ENCODE peak calls at places on chromosomes 1 and 21, in four cellular contexts. One of them, this sample, is unnamed.

GRCh38 chr1:153438599-153438998 is 21.9 kb downstream of the S100A7 start:
- DNase-seq in MM.1S: no peak
- DNase-seq in SK-N-SH: no peak
- DNase-seq in thoracic aorta: no peak
- DNase-seq in this sample: no peak

GRCh38 chr1:116176306-116176789 is 65.1 kb downstream of the MAB21L3 start:
- DNase-seq in SK-N-SH: no peak
- DNase-seq in MM.1S: no peak
- DNase-seq in thoracic aorta: no peak
- DNase-seq in this sample: no peak

GRCh38 chr1:203126151-203126865 is 1.2 kb upstream of the ADORA1 start:
- DNase-seq in MM.1S: no peak
- DNase-seq in thoracic aorta: no peak
- DNase-seq in SK-N-SH: no peak
- DNase-seq in this sample: no peak

GRCh38 chr1:212637902-212638301 is 29.3 kb downstream of the ATF3 start:
- DNase-seq in MM.1S: no peak
- DNase-seq in SK-N-SH: no peak
- DNase-seq in thoracic aorta: no peak
- DNase-seq in this sample: no peak

GRCh38 chr1:11528636-11529121 is 49.7 kb downstream of the DISP3 start:
- DNase-seq in thoracic aorta: no peak
- DNase-seq in MM.1S: no peak
- DNase-seq in SK-N-SH: no peak
- DNase-seq in this sample: no peak

GRCh38 chr1:111739984-111740765 is 980 bp upstream of the INKA2 start:
- DNase-seq in thoracic aorta: no peak
- DNase-seq in MM.1S: peak; percentile 9
- DNase-seq in SK-N-SH: peak; percentile 86
- DNase-seq in this sample: no peak

GRCh38 chr1:226085675-226086074 is 23.2 kb downstream of the H3-3A start:
- DNase-seq in thoracic aorta: no peak
- DNase-seq in SK-N-SH: no peak
- DNase-seq in MM.1S: no peak
- DNase-seq in this sample: no peak

GRCh38 chr1:182962554-182963115 is 9.7 kb upstream of the SHCBP1L start:
- DNase-seq in SK-N-SH: peak; percentile 88
- DNase-seq in MM.1S: peak; percentile 95
- DNase-seq in thoracic aorta: peak; percentile 43
- DNase-seq in this sample: peak; percentile 63

GRCh38 chr1:228940931-228941330 is 205.7 kb downstream of the RHOU start:
- DNase-seq in MM.1S: no peak
- DNase-seq in thoracic aorta: no peak
- DNase-seq in SK-N-SH: no peak
- DNase-seq in this sample: no peak

GRCh38 chr1:237287876-237288517 is 246.0 kb downstream of the RYR2 start:
- DNase-seq in thoracic aorta: no peak
- DNase-seq in SK-N-SH: no peak
- DNase-seq in MM.1S: no peak
- DNase-seq in this sample: no peak

GRCh38 chr1:26197813-26198212 is 7.4 kb downstream of the CATSPER4 start:
- DNase-seq in MM.1S: no peak
- DNase-seq in thoracic aorta: no peak
- DNase-seq in SK-N-SH: no peak
- DNase-seq in this sample: no peak

GRCh38 chr1:15966956-15967344 is 9.0 kb downstream of the ZBTB17 start:
- DNase-seq in thoracic aorta: no peak
- DNase-seq in MM.1S: no peak
- DNase-seq in SK-N-SH: no peak
- DNase-seq in this sample: no peak

GRCh38 chr1:158067651-158068050 is 74.2 kb downstream of the KIRREL1 start:
- DNase-seq in MM.1S: no peak
- DNase-seq in thoracic aorta: no peak
- DNase-seq in SK-N-SH: no peak
- DNase-seq in this sample: no peak

GRCh38 chr1:1895050-1895398 is 4.1 kb upstream of the GNB1 start:
- DNase-seq in SK-N-SH: no peak
- DNase-seq in thoracic aorta: no peak
- DNase-seq in MM.1S: no peak
- DNase-seq in this sample: no peak

GRCh38 chr1:100036718-100037664 is 67.2 kb downstream of the SLC35A3 start:
- DNase-seq in thoracic aorta: no peak
- DNase-seq in MM.1S: no peak
- DNase-seq in SK-N-SH: peak; percentile 32
- DNase-seq in this sample: no peak

GRCh38 chr1:154403300-154403943 is 1.7 kb upstream of the IL6R start:
- DNase-seq in MM.1S: peak; percentile 85
- DNase-seq in SK-N-SH: no peak
- DNase-seq in thoracic aorta: no peak
- DNase-seq in this sample: no peak

GRCh38 chr1:45386219-45386618 is 46.0 kb upstream of the MUTYH start:
- DNase-seq in SK-N-SH: no peak
- DNase-seq in thoracic aorta: no peak
- DNase-seq in MM.1S: no peak
- DNase-seq in this sample: no peak

GRCh38 chr1:6343506-6344405 is 49.8 kb downstream of the ACOT7 start:
- DNase-seq in SK-N-SH: peak; percentile 83
- DNase-seq in MM.1S: peak; percentile 36
- DNase-seq in thoracic aorta: no peak
- DNase-seq in this sample: no peak

GRCh38 chr1:158951956-158952355 is 20.6 kb downstream of the PYHIN1 start:
- DNase-seq in MM.1S: peak; percentile 77
- DNase-seq in SK-N-SH: no peak
- DNase-seq in thoracic aorta: no peak
- DNase-seq in this sample: no peak

GRCh38 chr1:74392848-74393247 is 119.6 kb downstream of the LRRC53 start:
- DNase-seq in MM.1S: no peak
- DNase-seq in thoracic aorta: no peak
- DNase-seq in SK-N-SH: peak; percentile 66
- DNase-seq in this sample: no peak

GRCh38 chr1:209893751-209894150 is 44.3 kb upstream of the SYT14 start:
- DNase-seq in MM.1S: no peak
- DNase-seq in thoracic aorta: no peak
- DNase-seq in SK-N-SH: no peak
- DNase-seq in this sample: no peak

GRCh38 chr1:17189632-17190525 is 15.0 kb upstream of the PADI1 start:
- DNase-seq in SK-N-SH: no peak
- DNase-seq in thoracic aorta: no peak
- DNase-seq in MM.1S: no peak
- DNase-seq in this sample: peak; percentile 95

GRCh38 chr1:180365039-180365438 is 135.0 kb downstream of the LHX4 start:
- DNase-seq in SK-N-SH: no peak
- DNase-seq in thoracic aorta: no peak
- DNase-seq in MM.1S: peak; percentile 23
- DNase-seq in this sample: no peak

GRCh38 chr1:93905734-93906133 is 3.5 kb downstream of the GCLM start:
- DNase-seq in thoracic aorta: no peak
- DNase-seq in SK-N-SH: no peak
- DNase-seq in MM.1S: no peak
- DNase-seq in this sample: no peak

GRCh38 chr1:61050541-61051454 is 31.6 kb upstream of the NFIA start:
- DNase-seq in SK-N-SH: peak; percentile 86
- DNase-seq in thoracic aorta: no peak
- DNase-seq in MM.1S: peak; percentile 15
- DNase-seq in this sample: no peak

GRCh38 chr21:33241846-33242245 is 12.1 kb downstream of the IFNAR2 start:
- DNase-seq in SK-N-SH: no peak
- DNase-seq in thoracic aorta: no peak
- DNase-seq in MM.1S: no peak
- DNase-seq in this sample: no peak

GRCh38 chr1:228739826-228740225 is 4.5 kb downstream of the RHOU start:
- DNase-seq in MM.1S: no peak
- DNase-seq in SK-N-SH: no peak
- DNase-seq in thoracic aorta: no peak
- DNase-seq in this sample: no peak

GRCh38 chr1:228354390-228355320 is 52.0 kb downstream of the TRIM11 start:
- DNase-seq in MM.1S: no peak
- DNase-seq in SK-N-SH: no peak
- DNase-seq in thoracic aorta: no peak
- DNase-seq in this sample: no peak

GRCh38 chr1:198153804-198154203 is 3.0 kb upstream of the NEK7 start:
- DNase-seq in MM.1S: no peak
- DNase-seq in SK-N-SH: no peak
- DNase-seq in thoracic aorta: no peak
- DNase-seq in this sample: no peak

GRCh38 chr1:6041432-6042062 is 4.1 kb upstream of the KCNAB2 start:
- DNase-seq in SK-N-SH: peak; percentile 83
- DNase-seq in MM.1S: no peak
- DNase-seq in thoracic aorta: no peak
- DNase-seq in this sample: no peak

GRCh38 chr21:36730291-36731281 is 31.7 kb downstream of the SIM2 start:
- DNase-seq in SK-N-SH: no peak
- DNase-seq in MM.1S: no peak
- DNase-seq in thoracic aorta: no peak
- DNase-seq in this sample: no peak

GRCh38 chr1:154774175-154774855 is 95.8 kb downstream of the KCNN3 start:
- DNase-seq in SK-N-SH: no peak
- DNase-seq in MM.1S: no peak
- DNase-seq in thoracic aorta: no peak
- DNase-seq in this sample: no peak

GRCh38 chr1:212463565-212464270 is 31.0 kb downstream of the NENF start:
- DNase-seq in thoracic aorta: no peak
- DNase-seq in MM.1S: no peak
- DNase-seq in SK-N-SH: no peak
- DNase-seq in this sample: no peak

GRCh38 chr1:201294876-201295275 is 11.6 kb downstream of the PKP1 start:
- DNase-seq in MM.1S: no peak
- DNase-seq in SK-N-SH: no peak
- DNase-seq in thoracic aorta: no peak
- DNase-seq in this sample: no peak

GRCh38 chr1:217590598-217590997 is 40.3 kb downstream of the GPATCH2 start:
- DNase-seq in SK-N-SH: no peak
- DNase-seq in MM.1S: no peak
- DNase-seq in thoracic aorta: no peak
- DNase-seq in this sample: no peak

GRCh38 chr1:54158071-54158470 is 5.3 kb upstream of the CDCP2 start:
- DNase-seq in thoracic aorta: no peak
- DNase-seq in SK-N-SH: no peak
- DNase-seq in MM.1S: no peak
- DNase-seq in this sample: no peak

GRCh38 chr1:185972096-185972875 is 238.1 kb downstream of the HMCN1 start:
- DNase-seq in SK-N-SH: no peak
- DNase-seq in MM.1S: no peak
- DNase-seq in thoracic aorta: no peak
- DNase-seq in this sample: no peak

GRCh38 chr1:11026052-11026451 is 13.6 kb downstream of the TARDBP start:
- DNase-seq in thoracic aorta: no peak
- DNase-seq in MM.1S: no peak
- DNase-seq in SK-N-SH: no peak
- DNase-seq in this sample: no peak

DNA sequence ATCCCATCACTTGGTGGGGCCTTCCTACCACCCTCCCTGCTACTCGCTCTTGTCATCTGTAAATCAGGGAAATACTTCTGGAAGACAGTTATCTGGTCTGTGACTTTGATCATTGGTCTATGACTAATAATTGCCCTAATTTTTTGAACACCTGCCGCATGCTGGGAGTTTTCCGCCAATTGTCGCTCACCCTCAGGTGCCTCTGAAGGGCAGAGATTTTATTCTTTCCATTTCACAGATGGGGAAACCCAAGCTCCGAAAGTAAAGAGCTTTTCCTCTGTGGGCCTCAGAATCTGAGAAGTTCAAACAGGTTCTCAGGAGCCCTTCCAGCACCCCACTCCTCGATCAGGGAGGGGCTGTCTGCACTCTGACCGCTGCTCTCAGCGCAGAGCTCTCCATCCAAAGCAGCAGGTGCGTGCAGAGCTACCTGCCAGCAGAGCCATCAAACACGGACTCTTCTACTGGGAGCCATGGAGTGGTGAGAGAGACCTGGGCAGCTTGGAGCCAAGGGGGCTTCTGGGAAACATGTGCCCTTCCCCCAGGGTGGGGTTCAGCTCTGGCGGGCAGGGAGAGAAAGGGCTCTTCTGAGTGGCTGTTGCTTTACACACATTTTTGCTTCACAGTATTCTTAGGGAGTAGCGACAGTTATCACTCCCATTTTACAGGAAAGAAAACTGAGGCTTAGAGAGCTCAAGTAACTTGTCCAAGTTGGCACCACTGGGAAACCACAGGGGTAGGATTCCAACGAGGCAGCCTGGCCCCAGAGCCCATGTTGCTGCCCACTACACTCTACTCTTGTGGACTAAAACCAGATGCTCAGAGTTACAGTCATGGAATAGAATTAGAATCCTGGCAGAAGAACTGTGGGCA is 5.8 kb upstream of the RUNX3 start:
- DNase-seq in SK-N-SH: no peak
- DNase-seq in MM.1S: no peak
- DNase-seq in thoracic aorta: no peak
- DNase-seq in this sample: no peak
- H3K27me3 ChIP-seq in SK-N-SH: peaks cover 38% of the 10 kb centered on the region
- H3K27me3 ChIP-seq in MM.1S: no peaks in the 10 kb centered on the region
- H3K27me3 ChIP-seq in thoracic aorta: peaks cover 7% of the 10 kb centered on the region
- H3K27me3 ChIP-seq in this sample: peaks cover 53% of the 10 kb centered on the region

GRCh38 chr1:41868241-41868953 is 50.3 kb downstream of the HIVEP3 start:
- DNase-seq in thoracic aorta: no peak
- DNase-seq in SK-N-SH: no peak
- DNase-seq in MM.1S: peak; percentile 89
- DNase-seq in this sample: no peak
- TF ChIP-seq CTCF in thoracic aorta: no peak
- TF ChIP-seq CTCF in SK-N-SH: peak; percentile 29
- TF ChIP-seq CTCF in MM.1S: peak; percentile 81
- TF ChIP-seq CTCF in this sample: no peak

GRCh38 chr1:3137111-3138100 is 68.4 kb downstream of the PRDM16 start:
- DNase-seq in MM.1S: no peak
- DNase-seq in thoracic aorta: no peak
- DNase-seq in SK-N-SH: no peak
- DNase-seq in this sample: no peak
- H3K27me3 ChIP-seq in MM.1S: peaks cover 100% of the 10 kb centered on the region
- H3K27me3 ChIP-seq in thoracic aorta: no peaks in the 10 kb centered on the region
- H3K27me3 ChIP-seq in SK-N-SH: peaks cover 22% of the 10 kb centered on the region
- H3K27me3 ChIP-seq in this sample: peaks cover 38% of the 10 kb centered on the region

DNA sequence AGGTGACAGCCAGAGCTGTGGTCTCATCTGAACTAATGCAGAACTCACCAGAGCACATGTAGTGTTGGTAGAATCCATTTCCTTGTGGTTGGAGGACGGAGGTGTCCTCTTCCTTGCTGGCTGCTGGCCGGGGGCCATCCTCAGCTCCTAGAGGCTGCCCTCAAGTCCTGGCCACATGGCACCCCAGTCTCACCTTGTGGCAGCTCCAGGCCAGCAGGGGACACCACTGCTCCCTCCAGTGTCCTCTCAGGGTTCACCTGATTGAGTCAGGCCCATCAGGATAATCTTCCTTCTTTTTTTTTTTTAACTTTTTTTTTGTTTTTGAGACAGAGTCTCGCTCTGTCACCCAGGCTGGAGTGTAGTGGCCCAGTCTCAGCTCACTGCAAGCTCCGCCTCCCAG is 2.9 kb downstream of the KCNE1 start:
- DNase-seq in MM.1S: peak; percentile 21
- DNase-seq in SK-N-SH: no peak
- DNase-seq in thoracic aorta: no peak
- DNase-seq in this sample: no peak
- TF ChIP-seq CTCF in MM.1S: peak; percentile 49
- TF ChIP-seq CTCF in SK-N-SH: peak; percentile 30
- TF ChIP-seq CTCF in thoracic aorta: no peak
- TF ChIP-seq CTCF in this sample: no peak

This sample was measured in kidney epithelial cell.